ENCODE peak calls at places on chromosomes 3 and 15, in five cellular contexts. P, E, B, Y and N are unnamed samples. For H3K36me3, the result is how much of the 10 kb centered on the place peaks cover.

GRCh38 chr15:85500060-85500708 is 119.8 kb downstream of the AKAP13 start:
- DNase-seq in P (no peak), E (no peak), B (no peak), Y (no peak), N (no peak)

GRCh38 chr3:159929181-159929893 is 59.3 kb upstream of the IL12A start:
- DNase-seq in P (no peak), E (peak), B (peak), Y (no peak), N (no peak)

GRCh38 chr3:29004885-29005599 is 275.8 kb upstream of the RBMS3 start:
- DNase-seq in P (no peak), E (no peak), B (no peak), Y (no peak), N (no peak)

GRCh38 chr3:174685796-174686195 is 173.3 kb upstream of the NAALADL2 start:
- DNase-seq in P (no peak), E (no peak), B (no peak), Y (no peak), N (no peak)

GRCh38 chr3:184381261-184382224 is 1.7 kb downstream of the CHRD start:
- DNase-seq in P (no peak), E (no peak), B (no peak), Y (peak), N (no peak)

GRCh38 chr3:150370129-150370602 is 37.9 kb upstream of the TSC22D2 start:
- DNase-seq in P (peak), E (peak), B (peak), Y (no peak), N (no peak)

GRCh38 chr3:35422826-35423601 is 216.3 kb upstream of the ARPP21 start:
- DNase-seq in P (no peak), E (no peak), B (no peak), Y (no peak), N (no peak)

GRCh38 chr3:81554348-81554747 is 207.1 kb downstream of the GBE1 start:
- DNase-seq in P (no peak), E (peak), B (no peak), Y (no peak), N (no peak)

GRCh38 chr3:49013113-49013737 is 5.2 kb downstream of the DALRD3 start:
- DNase-seq in P (no peak), E (no peak), B (no peak), Y (no peak), N (no peak)

GRCh38 chr15:70522323-70522966 is 240.9 kb downstream of the UACA start:
- DNase-seq in P (no peak), E (no peak), B (no peak), Y (no peak), N (no peak)

GRCh38 chr3:104805508-104805907 is 561.2 kb upstream of the ALCAM start:
- DNase-seq in P (no peak), E (no peak), B (no peak), Y (peak), N (no peak)

GRCh38 chr3:70726966-70727365 is 414.5 kb upstream of the MDFIC2 start:
- DNase-seq in P (no peak), E (no peak), B (no peak), Y (no peak), N (no peak)

GRCh38 chr3:15647629-15648167 is 46.2 kb downstream of the BTD start:
- DNase-seq in P (no peak), E (no peak), B (peak), Y (no peak), N (no peak)

GRCh38 chr3:107619549-107619948 is 96.8 kb downstream of the BBX start:
- DNase-seq in P (no peak), E (no peak), B (no peak), Y (no peak), N (no peak)

GRCh38 chr3:156483426-156483825 is 71.5 kb downstream of the SSR3 start:
- DNase-seq in P (no peak), E (no peak), B (no peak), Y (no peak), N (no peak)

GRCh38 chr3:118882353-118882947 is 152.2 kb downstream of the IGSF11 start:
- DNase-seq in P (peak), E (peak), B (peak), Y (peak), N (peak)

GRCh38 chr3:129890125-129890524 is 3.4 kb downstream of the TMCC1 start:
- DNase-seq in P (no peak), E (peak), B (no peak), Y (no peak), N (no peak)

GRCh38 chr3:65259946-65260345 is 572.1 kb upstream of the ADAMTS9 start:
- DNase-seq in P (no peak), E (no peak), B (no peak), Y (no peak), N (no peak)

GRCh38 chr3:109985942-109986555 is 648.7 kb upstream of the DPPA4 start:
- DNase-seq in P (no peak), E (no peak), B (no peak), Y (no peak), N (no peak)

GRCh38 chr15:99931703-99932603 is 198.7 kb upstream of the LYSMD4 start:
- DNase-seq in P (no peak), E (no peak), B (no peak), Y (no peak), N (no peak)

GRCh38 chr3:119636194-119636593 is 24.2 kb downstream of the POPDC2 start:
- DNase-seq in P (no peak), E (no peak), B (no peak), Y (no peak), N (no peak)

GRCh38 chr15:101307897-101308603 is 13.0 kb upstream of the SNRPA1 start:
- DNase-seq in P (peak), E (no peak), B (peak), Y (peak), N (no peak)

GRCh38 chr3:12440927-12441326 is 43.4 kb upstream of the TSEN2 start:
- DNase-seq in P (no peak), E (no peak), B (no peak), Y (peak), N (peak)

GRCh38 chr15:87973456-87974215 is 282.9 kb downstream of the NTRK3 start:
- DNase-seq in P (no peak), E (no peak), B (no peak), Y (no peak), N (no peak)

GRCh38 chr3:128282392-128283196 is 129.3 kb downstream of the EEFSEC start:
- DNase-seq in P (no peak), E (no peak), B (peak), Y (peak), N (peak)

GRCh38 chr15:74620636-74621545 is 5.3 kb downstream of the CLK3 start:
- DNase-seq in P (peak), E (peak), B (peak), Y (peak), N (peak)

GRCh38 chr3:183464480-183464879 is 36.1 kb upstream of the MCF2L2 start:
- DNase-seq in P (no peak), E (peak), B (no peak), Y (no peak), N (no peak)

GRCh38 chr15:23422946-23423708 is 23.9 kb downstream of the GOLGA6L2 start:
- DNase-seq in P (no peak), E (peak), B (no peak), Y (no peak), N (no peak)

GRCh38 chr3:16378920-16379319 is 113.9 kb downstream of the OXNAD1 start:
- DNase-seq in P (no peak), E (no peak), B (no peak), Y (no peak), N (no peak)

GRCh38 chr15:89777821-89778380 is 1.8 kb downstream of the MESP2 start:
- DNase-seq in P (no peak), E (no peak), B (no peak), Y (peak), N (no peak)

GRCh38 chr15:27088584-27089232 is 117.7 kb downstream of the GABRG3 start:
- DNase-seq in P (no peak), E (no peak), B (no peak), Y (no peak), N (no peak)

GRCh38 chr3:195812366-195812765 is 637 bp upstream of the MUC4 start:
- DNase-seq in P (no peak), E (no peak), B (no peak), Y (no peak), N (no peak)

GRCh38 chr15:42759093-42759492 is 22.2 kb upstream of the CDAN1 start:
- DNase-seq in P (no peak), E (no peak), B (no peak), Y (no peak), N (no peak)

GRCh38 chr15:53126144-53126543 is 336.0 kb upstream of the ONECUT1 start:
- DNase-seq in P (no peak), E (no peak), B (no peak), Y (no peak), N (no peak)

GRCh38 chr3:127994011-127994410 is 58.2 kb upstream of the SEC61A1 start:
- DNase-seq in P (no peak), E (no peak), B (no peak), Y (no peak), N (no peak)

GRCh38 chr3:123377173-123377740 is 71.6 kb downstream of the ADCY5 start:
- DNase-seq in P (no peak), E (no peak), B (no peak), Y (no peak), N (no peak)

GRCh38 chr3:171574556-171575240 is 114.5 kb upstream of the TNIK start:
- DNase-seq in P (no peak), E (no peak), B (no peak), Y (no peak), N (no peak)
- H3K36me3 ChIP-seq in P (under half), E (under half), B (under half), Y (under half), N (under half)

DNA sequence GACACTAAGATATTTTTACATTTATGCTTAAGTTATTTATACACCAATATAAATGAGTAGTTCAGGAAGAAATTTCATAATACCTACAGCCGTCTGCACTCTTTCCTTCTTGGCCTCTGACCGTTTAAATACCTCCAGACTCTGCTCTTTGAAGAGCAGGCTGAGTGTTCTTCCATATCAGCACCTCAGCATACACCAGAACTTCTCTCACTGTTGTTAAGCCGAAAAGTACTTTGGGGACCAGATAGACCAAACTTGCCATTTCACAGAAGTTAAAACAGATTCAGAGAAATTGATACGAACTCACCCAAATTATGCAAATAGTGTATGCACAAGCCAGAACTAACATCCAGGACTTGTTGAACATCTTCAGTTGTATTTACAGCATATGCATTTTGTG is 24.3 kb downstream of the CGGBP1 start:
- DNase-seq in P (no peak), E (no peak), B (no peak), Y (no peak), N (no peak)
- TF ChIP-seq EP300 in P (no peak), E (no peak), B (no peak), Y (no peak), N (no peak)

GRCh38 chr3:43477600-43477999 is 144.2 kb downstream of the ANO10 start:
- DNase-seq in P (peak), E (no peak), B (peak), Y (no peak), N (no peak)

GRCh38 chr3:43473737-43474136 is 148.1 kb downstream of the ANO10 start:
- DNase-seq in P (no peak), E (no peak), B (no peak), Y (no peak), N (no peak)

GRCh38 chr3:43481325-43481860 is 140.4 kb downstream of the ANO10 start:
- DNase-seq in P (no peak), E (no peak), B (no peak), Y (no peak), N (no peak)

GRCh38 chr3:43473228-43473627 is 148.6 kb downstream of the ANO10 start:
- DNase-seq in P (no peak), E (no peak), B (no peak), Y (no peak), N (no peak)

GRCh38 chr3:43478380-43478779 is 143.4 kb downstream of the ANO10 start:
- DNase-seq in P (no peak), E (no peak), B (no peak), Y (no peak), N (no peak)
- TF ChIP-seq CTCF in P (no peak), E (no peak), B (no peak), Y (no peak), N (no peak)

DNA sequence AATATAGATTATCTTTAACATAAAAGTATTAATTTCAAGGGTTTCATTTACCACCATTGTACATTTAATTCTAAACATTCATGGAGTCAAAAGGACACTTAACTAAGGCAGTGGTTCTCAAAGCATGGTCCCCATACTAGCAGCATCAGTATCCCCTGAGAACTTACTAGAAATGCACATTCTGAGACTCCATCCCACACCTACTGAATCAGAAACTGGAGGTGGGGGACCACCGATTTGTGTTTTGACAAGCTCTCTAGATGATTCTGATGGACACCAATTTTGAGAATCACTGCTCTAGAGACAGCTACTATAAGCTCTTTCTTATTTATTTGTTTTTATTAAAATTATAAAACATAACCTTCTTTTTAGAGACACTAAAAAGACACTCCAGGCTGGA is 34.0 kb downstream of the SENP5 start:
- DNase-seq in P (no peak), E (no peak), B (no peak), Y (no peak), N (no peak)
- H3K36me3 ChIP-seq in P (half or more), E (under half), B (under half), Y (under half), N (under half)